ENCODE peak calls at places on chromosomes 1 and 21, in eight cellular contexts. One of them, this sample, is unnamed.
A peak's percentile ranks its signal among the peaks of the same experiment; 100 is the strongest.

GRCh38 chr1:4975856-4976255 is 321.4 kb downstream of the AJAP1 start:
- DNase-seq in MM.1S: no peak
- DNase-seq in GM13976: no peak
- DNase-seq in HFFc6: no peak
- DNase-seq in Calu3: no peak
- DNase-seq in pancreas: no peak
- DNase-seq in left ventricle myocardium inferior: no peak
- DNase-seq in neural crest cell: no peak
- DNase-seq in this sample: no peak

GRCh38 chr1:32538887-32539583 is at the start of gene ZBTB8A:
- DNase-seq in HFFc6: peak; percentile 43
- DNase-seq in left ventricle myocardium inferior: peak; percentile 18
- DNase-seq in MM.1S: peak; percentile 48
- DNase-seq in neural crest cell: peak; percentile 36
- DNase-seq in Calu3: peak; percentile 55
- DNase-seq in pancreas: peak; percentile 47
- DNase-seq in GM13976: no peak
- DNase-seq in this sample: peak; percentile 66

GRCh38 chr1:78420688-78421087 is 70.1 kb upstream of the PTGFR start:
- DNase-seq in Calu3: no peak
- DNase-seq in left ventricle myocardium inferior: no peak
- DNase-seq in neural crest cell: no peak
- DNase-seq in pancreas: no peak
- DNase-seq in MM.1S: no peak
- DNase-seq in HFFc6: no peak
- DNase-seq in GM13976: no peak
- DNase-seq in this sample: no peak

GRCh38 chr21:42799516-42799915 is 79.8 kb downstream of the WDR4 start:
- DNase-seq in MM.1S: no peak
- DNase-seq in Calu3: peak; percentile 11
- DNase-seq in HFFc6: no peak
- DNase-seq in pancreas: no peak
- DNase-seq in GM13976: no peak
- DNase-seq in left ventricle myocardium inferior: no peak
- DNase-seq in neural crest cell: no peak
- DNase-seq in this sample: no peak

GRCh38 chr1:70358921-70359564 is 4.5 kb upstream of the ANKRD13C start:
- DNase-seq in Calu3: no peak
- DNase-seq in neural crest cell: no peak
- DNase-seq in GM13976: peak; percentile 56
- DNase-seq in HFFc6: peak; percentile 56
- DNase-seq in pancreas: no peak
- DNase-seq in MM.1S: peak; percentile 63
- DNase-seq in left ventricle myocardium inferior: no peak
- DNase-seq in this sample: peak; percentile 63

GRCh38 chr1:100396651-100397050 is 44.3 kb downstream of the CDC14A start:
- DNase-seq in MM.1S: no peak
- DNase-seq in pancreas: no peak
- DNase-seq in neural crest cell: no peak
- DNase-seq in HFFc6: no peak
- DNase-seq in Calu3: no peak
- DNase-seq in GM13976: no peak
- DNase-seq in left ventricle myocardium inferior: no peak
- DNase-seq in this sample: no peak

GRCh38 chr1:14507227-14507626 is 91.3 kb upstream of the KAZN start:
- DNase-seq in MM.1S: no peak
- DNase-seq in HFFc6: no peak
- DNase-seq in left ventricle myocardium inferior: no peak
- DNase-seq in neural crest cell: no peak
- DNase-seq in pancreas: no peak
- DNase-seq in Calu3: no peak
- DNase-seq in GM13976: no peak
- DNase-seq in this sample: no peak

GRCh38 chr1:216175714-216176113 is 247.5 kb downstream of the USH2A start:
- DNase-seq in left ventricle myocardium inferior: no peak
- DNase-seq in GM13976: no peak
- DNase-seq in Calu3: no peak
- DNase-seq in HFFc6: no peak
- DNase-seq in MM.1S: no peak
- DNase-seq in neural crest cell: no peak
- DNase-seq in pancreas: no peak
- DNase-seq in this sample: no peak

GRCh38 chr1:227893696-227894305 is 53.9 kb downstream of the WNT9A start:
- DNase-seq in neural crest cell: no peak
- DNase-seq in GM13976: no peak
- DNase-seq in HFFc6: no peak
- DNase-seq in pancreas: no peak
- DNase-seq in Calu3: no peak
- DNase-seq in left ventricle myocardium inferior: no peak
- DNase-seq in MM.1S: no peak
- DNase-seq in this sample: no peak
- TF ChIP-seq CTCF in neural crest cell: no peak
- TF ChIP-seq CTCF in GM13976: no peak
- TF ChIP-seq CTCF in HFFc6: no peak
- TF ChIP-seq CTCF in pancreas: no peak
- TF ChIP-seq CTCF in Calu3: no peak
- TF ChIP-seq CTCF in left ventricle myocardium inferior: no peak
- TF ChIP-seq CTCF in MM.1S: no peak
- TF ChIP-seq CTCF in this sample: no peak

GRCh38 chr1:101506541-101507164 is 269.8 kb downstream of the S1PR1 start:
- DNase-seq in left ventricle myocardium inferior: no peak
- DNase-seq in pancreas: no peak
- DNase-seq in neural crest cell: peak; percentile 53
- DNase-seq in HFFc6: peak; percentile 41
- DNase-seq in GM13976: peak; percentile 23
- DNase-seq in Calu3: peak; percentile 30
- DNase-seq in MM.1S: peak; percentile 20
- DNase-seq in this sample: peak; percentile 33
- TF ChIP-seq CTCF in left ventricle myocardium inferior: peak; percentile 66
- TF ChIP-seq CTCF in pancreas: peak; percentile 62
- TF ChIP-seq CTCF in neural crest cell: peak; percentile 81
- TF ChIP-seq CTCF in HFFc6: peak; percentile 88
- TF ChIP-seq CTCF in GM13976: peak; percentile 66
- TF ChIP-seq CTCF in Calu3: peak; percentile 34
- TF ChIP-seq CTCF in MM.1S: peak; percentile 61
- TF ChIP-seq CTCF in this sample: peak; percentile 75

DNA sequence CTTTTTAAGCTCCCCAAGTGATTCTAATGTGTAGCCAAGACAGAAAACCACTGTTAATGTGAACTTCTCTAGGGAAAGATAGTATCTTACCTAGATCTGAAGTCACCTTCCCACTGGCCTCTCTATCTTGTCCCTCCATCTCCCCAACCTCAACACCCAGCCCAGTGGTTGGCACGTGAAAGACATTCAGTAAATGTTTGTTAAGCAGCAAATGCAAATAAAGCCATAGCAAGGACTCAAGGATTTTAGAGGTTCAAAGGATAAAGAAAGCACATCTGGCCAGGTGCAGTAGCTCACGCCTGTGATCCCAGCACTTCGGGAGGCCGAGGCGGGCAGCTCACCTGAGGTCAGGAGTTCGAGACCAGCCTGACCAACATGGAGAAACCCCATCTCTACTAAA is 9.8 kb downstream of the CLCC1 start:
- DNase-seq in GM13976: no peak
- DNase-seq in neural crest cell: no peak
- DNase-seq in Calu3: no peak
- DNase-seq in pancreas: no peak
- DNase-seq in MM.1S: no peak
- DNase-seq in left ventricle myocardium inferior: no peak
- DNase-seq in HFFc6: no peak
- DNase-seq in this sample: no peak
- TF ChIP-seq CTCF in GM13976: no peak
- TF ChIP-seq CTCF in neural crest cell: no peak
- TF ChIP-seq CTCF in Calu3: no peak
- TF ChIP-seq CTCF in pancreas: no peak
- TF ChIP-seq CTCF in MM.1S: no peak
- TF ChIP-seq CTCF in left ventricle myocardium inferior: no peak
- TF ChIP-seq CTCF in HFFc6: no peak
- TF ChIP-seq CTCF in this sample: no peak

DNA sequence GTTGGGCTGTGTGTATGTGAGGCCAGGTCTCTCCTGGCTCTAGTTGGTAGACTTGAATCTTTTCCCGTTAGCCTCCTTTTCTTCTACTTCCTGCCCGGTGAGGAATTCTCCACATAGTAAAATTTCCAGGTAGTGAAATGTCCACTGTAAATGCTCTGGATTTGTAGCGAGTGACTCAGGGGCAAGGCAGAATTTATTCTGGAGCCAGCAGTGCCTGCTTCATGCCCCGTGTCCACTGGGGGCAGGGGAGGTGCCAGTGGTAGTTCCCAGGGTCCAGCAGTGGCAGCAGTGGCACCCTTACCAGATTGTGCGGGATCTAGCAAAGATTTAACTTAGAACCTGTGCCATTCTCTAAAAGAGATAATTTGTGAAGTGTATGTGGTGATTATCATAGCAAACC is 74.5 kb upstream of the USP24 start:
- DNase-seq in HFFc6: no peak
- DNase-seq in left ventricle myocardium inferior: no peak
- DNase-seq in MM.1S: no peak
- DNase-seq in pancreas: no peak
- DNase-seq in neural crest cell: no peak
- DNase-seq in Calu3: peak; percentile 12
- DNase-seq in GM13976: no peak
- DNase-seq in this sample: no peak
- TF ChIP-seq CTCF in HFFc6: peak; percentile 62
- TF ChIP-seq CTCF in left ventricle myocardium inferior: no peak
- TF ChIP-seq CTCF in MM.1S: no peak
- TF ChIP-seq CTCF in pancreas: no peak
- TF ChIP-seq CTCF in neural crest cell: no peak
- TF ChIP-seq CTCF in Calu3: no peak
- TF ChIP-seq CTCF in GM13976: no peak
- TF ChIP-seq CTCF in this sample: peak; percentile 20

GRCh38 chr1:30550365-30551220 is 172.8 kb downstream of the MATN1 start:
- DNase-seq in HFFc6: no peak
- DNase-seq in left ventricle myocardium inferior: no peak
- DNase-seq in MM.1S: no peak
- DNase-seq in neural crest cell: no peak
- DNase-seq in pancreas: no peak
- DNase-seq in GM13976: no peak
- DNase-seq in Calu3: no peak
- DNase-seq in this sample: no peak
- TF ChIP-seq CTCF in HFFc6: no peak
- TF ChIP-seq CTCF in left ventricle myocardium inferior: no peak
- TF ChIP-seq CTCF in MM.1S: no peak
- TF ChIP-seq CTCF in neural crest cell: no peak
- TF ChIP-seq CTCF in pancreas: no peak
- TF ChIP-seq CTCF in GM13976: no peak
- TF ChIP-seq CTCF in Calu3: no peak
- TF ChIP-seq CTCF in this sample: no peak